ENCODE peak calls at places on chromosomes 16 and 17, in seven cellular contexts. S is H1, R is neuronal stem cell, U is IMR-90, G is mesenchymal stem cell, E is H9, X is trophoblast cell. F is an unnamed sample. For H3K4me1, the result is how much of the 10 kb centered on the place peaks cover.

GRCh38 chr16:87924937-87925670 is 11.2 kb downstream of the CA5A start:
- DNase-seq in S (no peak), E (no peak), G (no peak), R (no peak), U (no peak), X (no peak), F (no peak)

GRCh38 chr17:2366747-2367494 is 29.6 kb downstream of the SGSM2 start:
- DNase-seq in X (peak), R (no peak), U (no peak), E (peak), G (peak), S (peak), F (peak)

GRCh38 chr17:56679767-56680422 is 86.4 kb downstream of the NOG start:
- DNase-seq in E (no peak), S (no peak), G (peak), U (no peak), R (no peak), X (peak), F (peak)

GRCh38 chr16:11342021-11342855 is 3.0 kb upstream of the RMI2 start:
- DNase-seq in U (no peak), R (no peak), S (no peak), E (no peak), G (no peak), X (no peak), F (no peak)

GRCh38 chr16:12903325-12904040 is 2.1 kb downstream of the SHISA9 start:
- DNase-seq in U (no peak), X (no peak), S (no peak), E (no peak), G (no peak), R (no peak), F (peak)

GRCh38 chr17:1398900-1399299 is 1.1 kb downstream of the YWHAE start:
- DNase-seq in E (no peak), X (peak), R (no peak), S (no peak), U (peak), G (peak), F (no peak)

GRCh38 chr16:4862639-4863038 is 15.4 kb downstream of the UBN1 start:
- DNase-seq in G (peak), E (no peak), R (no peak), U (no peak), S (no peak), X (peak), F (no peak)

GRCh38 chr17:65833214-65833613 is 271.8 kb upstream of the AXIN2 start:
- DNase-seq in G (no peak), X (no peak), U (no peak), R (no peak), S (no peak), E (no peak), F (no peak)

GRCh38 chr17:59666235-59666634 is 41.0 kb downstream of the PTRH2 start:
- DNase-seq in E (no peak), S (no peak), X (no peak), U (no peak), G (no peak), R (no peak), F (no peak)

GRCh38 chr17:39196820-39197331 is 593 bp downstream of the CACNB1 start:
- DNase-seq in U (no peak), R (no peak), E (peak), G (no peak), X (no peak), S (peak), F (no peak)

GRCh38 chr16:878071-878784 is 77.7 kb upstream of the GNG13 start:
- DNase-seq in U (peak), G (no peak), X (no peak), S (peak), R (no peak), E (peak), F (peak)

GRCh38 chr16:15699819-15700218 is 49.8 kb downstream of the NDE1 start:
- DNase-seq in X (no peak), S (no peak), U (no peak), R (no peak), G (no peak), E (no peak), F (no peak)

GRCh38 chr16:7653746-7654145 is 321.1 kb downstream of the RBFOX1 start:
- DNase-seq in S (no peak), X (no peak), E (no peak), U (no peak), G (no peak), R (no peak), F (no peak)
- H4K8ac ChIP-seq in S (no peak), X (no peak), E (no peak), U (no peak), G (no peak), R (no peak), F (no peak)

GRCh38 chr16:27324851-27325301 is 11.1 kb downstream of the IL4R start:
- DNase-seq in G (no peak), R (no peak), E (peak), U (no peak), X (no peak), S (peak), F (peak)
- H3K4me1 ChIP-seq in G (under half), R (under half), E (under half), U (under half), X (under half), S (under half), F (under half)

GRCh38 chr16:67538666-67539101 is 10.1 kb downstream of the RIPOR1 start:
- DNase-seq in E (peak), S (peak), U (peak), R (no peak), G (peak), X (peak), F (peak)
- H3K9ac ChIP-seq in E (no peak), S (no peak), U (peak), R (peak), G (peak), X (no peak), F (peak)

DNA sequence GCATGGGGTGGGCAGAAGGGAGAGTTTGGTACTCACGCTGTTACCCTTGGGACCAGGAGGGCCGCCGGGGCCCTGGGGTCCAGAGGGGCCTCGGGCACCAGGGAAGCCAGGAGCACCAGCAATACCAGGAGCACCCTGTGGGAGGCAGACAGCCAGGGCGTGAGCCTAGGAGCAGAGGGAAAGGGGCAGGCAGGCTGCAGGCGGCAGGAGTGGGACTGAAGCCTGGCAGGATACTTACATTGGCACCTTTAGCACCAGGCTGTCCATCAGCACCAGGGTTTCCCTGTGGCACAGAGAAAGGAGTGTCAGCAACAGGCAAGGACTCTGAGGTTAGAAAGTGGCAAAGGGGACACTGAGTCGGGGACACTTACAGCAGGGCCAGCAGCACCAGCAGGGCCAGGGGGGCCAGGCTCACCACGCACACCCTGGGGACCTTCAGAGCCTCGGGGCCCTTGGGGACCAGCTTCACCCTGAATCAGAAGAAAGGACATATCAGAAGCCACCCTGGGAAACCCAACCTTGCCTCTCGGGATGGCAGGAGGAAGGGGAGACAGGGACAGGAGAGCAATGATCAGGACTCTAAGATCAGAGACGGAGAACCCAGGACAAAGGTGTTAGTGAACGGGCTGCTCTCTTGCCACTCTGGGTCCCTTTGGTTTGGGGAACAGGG is 6.1 kb downstream of the COL1A1 start:
- DNase-seq in R (no peak), U (peak), G (peak), X (no peak), S (no peak), E (no peak), F (no peak)
- H4K8ac ChIP-seq in R (no peak), U (peak), G (no peak), X (no peak), S (no peak), E (no peak), F (no peak)

DNA sequence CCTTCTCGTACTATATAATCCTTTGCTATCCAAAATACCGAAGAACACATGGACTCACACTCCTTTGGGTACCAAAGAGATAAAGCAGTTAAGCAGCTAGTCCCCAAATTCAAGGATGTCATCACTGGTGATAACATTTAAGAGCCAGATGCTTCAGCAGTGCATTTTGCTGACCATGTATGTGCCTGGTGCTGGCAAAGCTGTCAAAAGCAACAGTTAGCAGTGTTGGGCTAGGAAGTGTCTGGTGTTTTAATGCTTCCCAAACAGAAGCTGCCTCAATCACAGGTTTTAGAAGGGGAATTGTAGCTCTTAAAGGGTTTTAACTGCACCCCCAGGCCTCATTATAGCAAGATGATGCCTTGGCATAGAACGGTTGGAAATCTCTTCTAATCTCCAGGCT is 4.7 kb downstream of the FAM117A start:
- DNase-seq in U (no peak), E (no peak), S (no peak), X (no peak), R (no peak), G (no peak), F (no peak)
- H3K4me1 ChIP-seq in U (under half), E (under half), S (under half), X (under half), R (under half), G (under half), F (under half)

GRCh38 chr16:56401482-56401881 is 23.9 kb downstream of the AMFR start:
- DNase-seq in X (peak), S (peak), G (no peak), R (no peak), E (peak), U (no peak), F (peak)

GRCh38 chr16:56399047-56399446 is 26.3 kb downstream of the AMFR start:
- DNase-seq in U (no peak), R (no peak), X (no peak), E (no peak), S (no peak), G (no peak), F (no peak)

GRCh38 chr16:56400458-56400857 is 24.9 kb downstream of the AMFR start:
- DNase-seq in U (no peak), G (no peak), S (no peak), E (no peak), X (no peak), R (no peak), F (no peak)

GRCh38 chr16:56399492-56399891 is 25.9 kb downstream of the AMFR start:
- DNase-seq in U (no peak), G (no peak), E (no peak), R (no peak), X (no peak), S (no peak), F (no peak)
- H3K9ac ChIP-seq in U (no peak), G (no peak), E (no peak), R (no peak), X (no peak), S (no peak), F (no peak)